ENCODE peak calls at places on chromosomes 12 and 14, in eight cellular contexts. C is hippocampal formation; D is uterus; J is tibial artery; S is lung; T is LoVo; H is stomach; I is stimulated activated CD4-positive, alpha-beta T cell treated with anti-CD3 and anti-CD28 coated beads, TNF-alpha, amount 100 ng/mL, for 4 hours. X is an unnamed sample.

GRCh38 chr12:63103489-63104131 is 47.4 kb downstream of the AVPR1A start:
- DNase-seq in C (no peak), D (no peak), J (no peak), S (no peak), T (peak; percentile 37), H (no peak), I (no peak), X (no peak)

GRCh38 chr14:102586420-102587119 is 5.9 kb upstream of the RCOR1 start:
- DNase-seq in C (no peak), D (no peak), J (no peak), S (no peak), T (no peak), H (no peak), I (no peak), X (no peak)

GRCh38 chr12:31035226-31035625 is 38.4 kb upstream of the DDX11 start:
- DNase-seq in C (no peak), D (no peak), J (no peak), S (no peak), T (peak; percentile 61), H (no peak), I (no peak), X (no peak)

GRCh38 chr12:3090238-3091029 is 13.3 kb downstream of the TSPAN9 start:
- DNase-seq in C (no peak), D (no peak), J (no peak), S (no peak), T (no peak), H (no peak), I (no peak), X (no peak)

GRCh38 chr14:98056946-98057345 is 1215.1 kb downstream of the BCL11B start:
- DNase-seq in C (no peak), D (no peak), J (no peak), S (no peak), T (no peak), H (no peak), I (no peak), X (no peak)

GRCh38 chr14:105709281-105710118 is 183.1 kb downstream of the TMEM121 start:
- DNase-seq in C (no peak), D (no peak), J (no peak), S (no peak), T (no peak), H (no peak), I (no peak), X (no peak)

GRCh38 chr12:109947511-109947910 is 47.4 kb downstream of the TCHP start:
- DNase-seq in C (no peak), D (no peak), J (no peak), S (no peak), T (no peak), H (no peak), I (no peak), X (no peak)

GRCh38 chr12:88842314-88842713 is 262.0 kb upstream of the KITLG start:
- DNase-seq in C (no peak), D (no peak), J (no peak), S (no peak), T (no peak), H (no peak), I (no peak), X (no peak)

GRCh38 chr14:22555573-22556011 is 33.4 kb downstream of the DAD1 start:
- DNase-seq in C (no peak), D (no peak), J (no peak), S (no peak), T (no peak), H (no peak), I (no peak), X (no peak)

GRCh38 chr12:32272465-32272864 is 126.9 kb upstream of the FGD4 start:
- DNase-seq in C (no peak), D (no peak), J (no peak), S (no peak), T (no peak), H (no peak), I (no peak), X (no peak)

GRCh38 chr14:58430156-58430555 is 2.6 kb downstream of the KIAA0586 start:
- DNase-seq in C (no peak), D (no peak), J (no peak), S (no peak), T (no peak), H (no peak), I (no peak), X (no peak)

GRCh38 chr12:98453070-98453469 is 62.3 kb upstream of the TMPO start:
- DNase-seq in C (no peak), D (no peak), J (no peak), S (no peak), T (no peak), H (no peak), I (no peak), X (no peak)

GRCh38 chr14:34872822-34873590 is 2.2 kb downstream of the BAZ1A start:
- DNase-seq in C (no peak), D (no peak), J (no peak), S (no peak), T (no peak), H (no peak), I (no peak), X (no peak)

GRCh38 chr12:132631357-132632065 is 12.9 kb downstream of the P2RX2 start:
- DNase-seq in C (no peak), D (no peak), J (no peak), S (no peak), T (no peak), H (no peak), I (no peak), X (no peak)

GRCh38 chr12:92859650-92860386 is 69.3 kb downstream of the EEA1 start:
- DNase-seq in C (no peak), D (no peak), J (no peak), S (no peak), T (no peak), H (no peak), I (no peak), X (no peak)